ENCODE peak calls at places on chromosomes 1 and 21, in six cellular contexts. One of them, this sample, is unnamed.

GRCh38 chr1:36869054-36869453 is 165.3 kb downstream of the GRIK3 start:
- DNase-seq in choroid plexus epithelial cell: no peak
- DNase-seq in tibial artery: peak; percentile 41
- DNase-seq in psoas muscle: no peak
- DNase-seq in upper lobe of right lung: no peak
- DNase-seq in NCI-H1092: no peak
- DNase-seq in this sample: no peak

GRCh38 chr1:24022611-24023359 is 42.7 kb upstream of the SRSF10 start:
- DNase-seq in choroid plexus epithelial cell: peak; percentile 85
- DNase-seq in tibial artery: no peak
- DNase-seq in psoas muscle: peak; percentile 24
- DNase-seq in upper lobe of right lung: no peak
- DNase-seq in NCI-H1092: no peak
- DNase-seq in this sample: no peak

GRCh38 chr1:175075572-175076568 is 8.2 kb downstream of the TNN start:
- DNase-seq in choroid plexus epithelial cell: no peak
- DNase-seq in tibial artery: no peak
- DNase-seq in psoas muscle: no peak
- DNase-seq in upper lobe of right lung: no peak
- DNase-seq in NCI-H1092: no peak
- DNase-seq in this sample: no peak

GRCh38 chr21:44571844-44572782 is 1.4 kb upstream of the KRTAP10-4 start:
- DNase-seq in choroid plexus epithelial cell: no peak
- DNase-seq in tibial artery: no peak
- DNase-seq in psoas muscle: no peak
- DNase-seq in upper lobe of right lung: peak; percentile 56
- DNase-seq in NCI-H1092: no peak
- DNase-seq in this sample: no peak

GRCh38 chr1:17360272-17360956 is 11.6 kb upstream of the PADI6 start:
- DNase-seq in choroid plexus epithelial cell: no peak
- DNase-seq in tibial artery: no peak
- DNase-seq in psoas muscle: no peak
- DNase-seq in upper lobe of right lung: no peak
- DNase-seq in NCI-H1092: no peak
- DNase-seq in this sample: no peak

GRCh38 chr21:30072496-30072895 is 94.1 kb downstream of the CLDN17 start:
- DNase-seq in choroid plexus epithelial cell: peak; percentile 57
- DNase-seq in tibial artery: no peak
- DNase-seq in psoas muscle: no peak
- DNase-seq in upper lobe of right lung: no peak
- DNase-seq in NCI-H1092: no peak
- DNase-seq in this sample: no peak

GRCh38 chr1:67429528-67430357 is 459 bp downstream of the SERBP1 start:
- DNase-seq in choroid plexus epithelial cell: no peak
- DNase-seq in tibial artery: peak; percentile 67
- DNase-seq in psoas muscle: peak; percentile 33
- DNase-seq in upper lobe of right lung: peak; percentile 73
- DNase-seq in NCI-H1092: peak; percentile 2
- DNase-seq in this sample: peak; percentile 48

GRCh38 chr1:74180490-74180889 is 17.5 kb downstream of the LRRIQ3 start:
- DNase-seq in choroid plexus epithelial cell: peak; percentile 23
- DNase-seq in tibial artery: no peak
- DNase-seq in psoas muscle: no peak
- DNase-seq in upper lobe of right lung: no peak
- DNase-seq in NCI-H1092: no peak
- DNase-seq in this sample: no peak

GRCh38 chr1:52364235-52364839 is 1.7 kb downstream of the CC2D1B start:
- DNase-seq in choroid plexus epithelial cell: no peak
- DNase-seq in tibial artery: no peak
- DNase-seq in psoas muscle: no peak
- DNase-seq in upper lobe of right lung: no peak
- DNase-seq in NCI-H1092: no peak
- DNase-seq in this sample: no peak

GRCh38 chr1:84208935-84209334 is 64.9 kb downstream of the PRKACB start:
- DNase-seq in choroid plexus epithelial cell: no peak
- DNase-seq in tibial artery: no peak
- DNase-seq in psoas muscle: no peak
- DNase-seq in upper lobe of right lung: no peak
- DNase-seq in NCI-H1092: no peak
- DNase-seq in this sample: no peak

GRCh38 chr1:54490361-54491248 is 57.4 kb upstream of the ACOT11 start:
- DNase-seq in choroid plexus epithelial cell: peak; percentile 20
- DNase-seq in tibial artery: no peak
- DNase-seq in psoas muscle: no peak
- DNase-seq in upper lobe of right lung: no peak
- DNase-seq in NCI-H1092: no peak
- DNase-seq in this sample: peak; percentile 68

GRCh38 chr1:23779826-23780371 is 1.7 kb downstream of the PITHD1 start:
- DNase-seq in choroid plexus epithelial cell: peak; percentile 66
- DNase-seq in tibial artery: no peak
- DNase-seq in psoas muscle: no peak
- DNase-seq in upper lobe of right lung: no peak
- DNase-seq in NCI-H1092: no peak
- DNase-seq in this sample: no peak

GRCh38 chr1:43206721-43207228 is 34.6 kb downstream of the CFAP57 start:
- DNase-seq in choroid plexus epithelial cell: peak; percentile 96
- DNase-seq in tibial artery: no peak
- DNase-seq in psoas muscle: no peak
- DNase-seq in upper lobe of right lung: peak; percentile 72
- DNase-seq in NCI-H1092: no peak
- DNase-seq in this sample: no peak

GRCh38 chr1:65717815-65718454 is 74.8 kb upstream of the PDE4B start:
- DNase-seq in choroid plexus epithelial cell: peak; percentile 80
- DNase-seq in tibial artery: no peak
- DNase-seq in psoas muscle: no peak
- DNase-seq in upper lobe of right lung: no peak
- DNase-seq in NCI-H1092: no peak
- DNase-seq in this sample: no peak

GRCh38 chr1:241079459-241079858 is 277.5 kb downstream of the RGS7 start:
- DNase-seq in choroid plexus epithelial cell: no peak
- DNase-seq in tibial artery: no peak
- DNase-seq in psoas muscle: no peak
- DNase-seq in upper lobe of right lung: no peak
- DNase-seq in NCI-H1092: no peak
- DNase-seq in this sample: no peak

GRCh38 chr21:24148461-24148860 is 1458.8 kb downstream of the MRPL39 start:
- DNase-seq in choroid plexus epithelial cell: no peak
- DNase-seq in tibial artery: no peak
- DNase-seq in psoas muscle: no peak
- DNase-seq in upper lobe of right lung: no peak
- DNase-seq in NCI-H1092: no peak
- DNase-seq in this sample: no peak

GRCh38 chr1:53110370-53111072 is 31.9 kb downstream of the SLC1A7 start:
- DNase-seq in choroid plexus epithelial cell: peak; percentile 85
- DNase-seq in tibial artery: no peak
- DNase-seq in psoas muscle: no peak
- DNase-seq in upper lobe of right lung: peak; percentile 83
- DNase-seq in NCI-H1092: no peak
- DNase-seq in this sample: no peak

GRCh38 chr1:167722152-167722869 is 529 bp downstream of the MPZL1 start:
- DNase-seq in choroid plexus epithelial cell: peak; percentile 33
- DNase-seq in tibial artery: peak; percentile 70
- DNase-seq in psoas muscle: peak; percentile 47
- DNase-seq in upper lobe of right lung: peak; percentile 73
- DNase-seq in NCI-H1092: peak; percentile 50
- DNase-seq in this sample: peak; percentile 63

GRCh38 chr1:107538502-107538901 is 397.7 kb downstream of the NTNG1 start:
- DNase-seq in choroid plexus epithelial cell: no peak
- DNase-seq in tibial artery: no peak
- DNase-seq in psoas muscle: no peak
- DNase-seq in upper lobe of right lung: no peak
- DNase-seq in NCI-H1092: no peak
- DNase-seq in this sample: no peak

GRCh38 chr1:115330480-115331013 is 7.5 kb downstream of the NGF start:
- DNase-seq in choroid plexus epithelial cell: peak; percentile 76
- DNase-seq in tibial artery: no peak
- DNase-seq in psoas muscle: no peak
- DNase-seq in upper lobe of right lung: no peak
- DNase-seq in NCI-H1092: no peak
- DNase-seq in this sample: no peak